ENCODE peak calls at places on chromosome 12, in five cellular contexts. Y, N, A, T and I are unnamed samples.

GRCh38 chr12:90084018-90084417 is 375.4 kb upstream of the ATP2B1 start:
- DNase-seq in Y (no peak), N (no peak), A (no peak), T (no peak), I (no peak)

GRCh38 chr12:48197549-48197966 is 5.5 kb downstream of the OR10AD1 start:
- DNase-seq in Y (no peak), N (no peak), A (peak; percentile 57), T (no peak), I (peak; percentile 59)

GRCh38 chr12:83826112-83826511 is 1086.5 kb downstream of the SLC6A15 start:
- DNase-seq in Y (no peak), N (no peak), A (peak; percentile 45), T (peak; percentile 30), I (no peak)

GRCh38 chr12:69583203-69583602 is 2.1 kb upstream of the CCT2 start:
- DNase-seq in Y (no peak), N (no peak), A (no peak), T (no peak), I (no peak)

GRCh38 chr12:114451657-114452056 is 45.7 kb upstream of the TBX5 start:
- DNase-seq in Y (no peak), N (no peak), A (no peak), T (no peak), I (no peak)

GRCh38 chr12:42705863-42706262 is 116.3 kb upstream of the PRICKLE1 start:
- DNase-seq in Y (peak; percentile 46), N (no peak), A (no peak), T (peak; percentile 84), I (no peak)

GRCh38 chr12:124543591-124544310 is 23.7 kb downstream of the NCOR2 start:
- DNase-seq in Y (no peak), N (no peak), A (no peak), T (no peak), I (no peak)

GRCh38 chr12:132250707-132251106 is 78.7 kb downstream of the GALNT9 start:
- DNase-seq in Y (no peak), N (no peak), A (no peak), T (no peak), I (no peak)

GRCh38 chr12:57725851-57726150 is 12.7 kb downstream of the AGAP2 start:
- DNase-seq in Y (no peak), N (no peak), A (no peak), T (no peak), I (no peak)

GRCh38 chr12:119202121-119202527 is 23.4 kb downstream of the HSPB8 start:
- DNase-seq in Y (no peak), N (no peak), A (no peak), T (no peak), I (no peak)

GRCh38 chr12:76346236-76346635 is 2.0 kb downstream of the BBS10 start:
- DNase-seq in Y (no peak), N (no peak), A (no peak), T (peak; percentile 64), I (no peak)

GRCh38 chr12:109544955-109545531 is 28.3 kb downstream of the MMAB start:
- DNase-seq in Y (peak; percentile 29), N (no peak), A (no peak), T (peak; percentile 38), I (no peak)

GRCh38 chr12:108966378-108967151 is 54.3 kb downstream of the SVOP start:
- DNase-seq in Y (no peak), N (no peak), A (no peak), T (no peak), I (no peak)